ENCODE peak calls at places on chromosomes 4 and X, in four cellular contexts. X is glutamatergic neuron; P is naive thymus-derived CD8-positive, alpha-beta T cell; G is NCI-H146. M is an unnamed sample.

GRCh38 chr4:158042591-158043030 is 130.2 kb downstream of the GASK1B start:
- DNase-seq in X (no peak), G (no peak), P (no peak), M (no peak)

GRCh38 chr4:47106561-47106960 is 75.2 kb downstream of the GABRB1 start:
- DNase-seq in X (no peak), P (no peak), G (no peak), M (no peak)

GRCh38 chr4:113586072-113586471 is 175.5 kb downstream of the CAMK2D start:
- DNase-seq in G (no peak), P (no peak), X (no peak), M (no peak)

GRCh38 chr4:151415978-151416377 is 7.0 kb downstream of the FHIP1A start:
- DNase-seq in P (no peak), G (no peak), X (no peak), M (no peak)

GRCh38 chr4:76950052-76950845 is 697 bp downstream of the SEPTIN11 start:
- DNase-seq in X (peak), P (peak), G (peak), M (peak)

GRCh38 chrX:150926791-150927190 is 28.3 kb upstream of the CD99L2 start:
- DNase-seq in P (no peak), G (no peak), X (no peak), M (no peak)

GRCh38 chr4:117481742-117482141 is 396.4 kb upstream of the TRAM1L1 start:
- DNase-seq in P (no peak), X (no peak), G (no peak), M (no peak)

GRCh38 chr4:173074501-173074946 is 94.1 kb upstream of the GALNT7 start:
- DNase-seq in X (no peak), P (no peak), G (peak), M (no peak)

GRCh38 chr4:101103381-101104142 is 243.8 kb downstream of the PPP3CA start:
- DNase-seq in P (no peak), X (no peak), G (no peak), M (no peak)

GRCh38 chr4:122764808-122765189 is 32.3 kb downstream of the BBS12 start:
- DNase-seq in X (no peak), G (no peak), P (no peak), M (no peak)

GRCh38 chr4:48141048-48141447 is 7.0 kb upstream of the TXK start:
- DNase-seq in P (no peak), G (peak), X (no peak), M (no peak)

GRCh38 chr4:101660607-101661006 is 129.9 kb upstream of the BANK1 start:
- DNase-seq in P (no peak), X (no peak), G (no peak), M (no peak)

M was measured in substantia nigra.